ENCODE peak calls at places on chromosomes 2 and 18, in ten cellular contexts. F is RWPE1; D is germinal center; G is H9; T is NT2/D1; X is stimulated activated CD4-positive, alpha-beta T cell treated with anti-CD3 and anti-CD28 coated beads, Interleukin-15, amount 100 ng/mL, for 1 hour; I is activated CD4-positive, CD25-positive, alpha-beta regulatory T cell treated with anti-CD3 and anti-CD28 coated beads, Interleukin-2, amount 50 U/mL, for 16 hours; H is DMS 273 treated with DMSO at 0.1 percent for 48 hours; A is hepatic stellate cell; W is stomach. L is an unnamed sample.

GRCh38 chr2:19216676-19217075 is 141.7 kb downstream of the OSR1 start:
- DNase-seq in F (no peak), D (no peak), G (no peak), T (no peak), X (no peak), I (no peak), H (peak), A (no peak), W (no peak), L (no peak)

GRCh38 chr18:80112623-80113248 is 3.7 kb downstream of the ADNP2 start:
- DNase-seq in F (no peak), D (no peak), G (no peak), T (no peak), X (no peak), I (no peak), H (no peak), A (no peak), W (no peak), L (no peak)

GRCh38 chr2:17162721-17163120 is 355.5 kb downstream of the RAD51AP2 start:
- DNase-seq in F (no peak), D (no peak), G (no peak), T (no peak), X (no peak), I (no peak), H (no peak), A (no peak), W (no peak), L (no peak)

GRCh38 chr18:63192171-63192884 is 127.2 kb downstream of the BCL2 start:
- DNase-seq in F (no peak), D (no peak), G (no peak), T (no peak), X (no peak), I (no peak), H (no peak), A (no peak), W (no peak), L (no peak)

GRCh38 chr2:177078416-177078815 is 134.2 kb upstream of the HNRNPA3 start:
- DNase-seq in F (peak), D (no peak), G (no peak), T (no peak), X (no peak), I (no peak), H (no peak), A (no peak), W (peak), L (no peak)

GRCh38 chr18:40012931-40013609 is 1942.0 kb upstream of the PIK3C3 start:
- DNase-seq in F (no peak), D (no peak), G (no peak), T (no peak), X (no peak), I (no peak), H (no peak), A (no peak), W (no peak), L (no peak)

GRCh38 chr2:219298759-219299371 is 10.3 kb downstream of the PTPRN start:
- DNase-seq in F (peak), D (peak), G (peak), T (peak), X (peak), I (peak), H (peak), A (peak), W (peak), L (peak)

GRCh38 chr2:177754476-177754873 is 318.1 kb downstream of the PDE11A start:
- DNase-seq in F (no peak), D (no peak), G (no peak), T (no peak), X (no peak), I (no peak), H (no peak), A (no peak), W (no peak), L (no peak)

GRCh38 chr2:9103663-9104277 is 100.3 kb upstream of the MBOAT2 start:
- DNase-seq in F (peak), D (no peak), G (no peak), T (no peak), X (no peak), I (no peak), H (no peak), A (no peak), W (no peak), L (no peak)

GRCh38 chr2:7707723-7708122 is 790.5 kb downstream of the RNF144A start:
- DNase-seq in F (peak), D (no peak), G (no peak), T (no peak), X (no peak), I (no peak), H (no peak), A (no peak), W (no peak), L (no peak)

GRCh38 chr2:204635478-204635877 is 90.2 kb downstream of the PARD3B start:
- DNase-seq in F (no peak), D (no peak), G (no peak), T (no peak), X (no peak), I (no peak), H (no peak), A (no peak), W (no peak), L (no peak)

GRCh38 chr2:240981871-240982800 is 16.3 kb upstream of the SNED1 start:
- DNase-seq in F (no peak), D (no peak), G (no peak), T (no peak), X (no peak), I (no peak), H (no peak), A (no peak), W (no peak), L (no peak)

GRCh38 chr2:118300807-118301206 is 212.5 kb downstream of the INSIG2 start:
- DNase-seq in F (no peak), D (no peak), G (no peak), T (no peak), X (no peak), I (no peak), H (no peak), A (no peak), W (no peak), L (no peak)

GRCh38 chr2:191158751-191159150 is 8.0 kb upstream of the STAT4 start:
- DNase-seq in F (no peak), D (no peak), G (no peak), T (no peak), X (no peak), I (no peak), H (no peak), A (no peak), W (no peak), L (no peak)

GRCh38 chr18:56973487-56973886 is 173.4 kb upstream of the BOD1L2 start:
- DNase-seq in F (no peak), D (no peak), G (no peak), T (no peak), X (no peak), I (no peak), H (no peak), A (no peak), W (no peak), L (no peak)

GRCh38 chr2:164335128-164335527 is 286.2 kb downstream of the GRB14 start:
- DNase-seq in F (no peak), D (no peak), G (no peak), T (peak), X (no peak), I (no peak), H (no peak), A (no peak), W (no peak), L (no peak)

GRCh38 chr2:234377761-234378341 is 119.0 kb downstream of the ARL4C start:
- DNase-seq in F (no peak), D (no peak), G (no peak), T (no peak), X (no peak), I (no peak), H (peak), A (peak), W (no peak), L (no peak)

GRCh38 chr2:167355796-167356195 is 467.5 kb downstream of the XIRP2 start:
- DNase-seq in F (no peak), D (no peak), G (no peak), T (no peak), X (no peak), I (no peak), H (no peak), A (no peak), W (no peak), L (no peak)

GRCh38 chr2:177153805-177154204 is 58.8 kb upstream of the HNRNPA3 start:
- DNase-seq in F (no peak), D (no peak), G (no peak), T (no peak), X (no peak), I (no peak), H (no peak), A (no peak), W (no peak), L (no peak)

GRCh38 chr2:62084823-62085222 is 111.1 kb upstream of the B3GNT2 start:
- DNase-seq in F (no peak), D (no peak), G (no peak), T (no peak), X (no peak), I (no peak), H (no peak), A (no peak), W (no peak), L (no peak)

GRCh38 chr18:8516391-8517250 is 92.6 kb upstream of the RAB12 start:
- DNase-seq in F (peak), D (no peak), G (no peak), T (no peak), X (no peak), I (no peak), H (no peak), A (no peak), W (no peak), L (no peak)

GRCh38 chr2:68216454-68217310 is 35.6 kb downstream of the PPP3R1 start:
- DNase-seq in F (no peak), D (no peak), G (no peak), T (no peak), X (no peak), I (no peak), H (no peak), A (no peak), W (no peak), L (no peak)

GRCh38 chr18:3451989-3452749 is 2.2 kb downstream of the TGIF1 start:
- DNase-seq in F (no peak), D (peak), G (no peak), T (no peak), X (no peak), I (no peak), H (no peak), A (no peak), W (peak), L (peak)

GRCh38 chr18:5058768-5059539 is 138.1 kb downstream of the AKAIN1 start:
- DNase-seq in F (no peak), D (no peak), G (no peak), T (no peak), X (no peak), I (no peak), H (peak), A (no peak), W (no peak), L (no peak)

GRCh38 chr18:57748770-57749603 is 54.1 kb downstream of the ATP8B1 start:
- DNase-seq in F (peak), D (peak), G (no peak), T (no peak), X (no peak), I (no peak), H (peak), A (no peak), W (peak), L (no peak)

GRCh38 chr2:127422631-127423475 is 4.6 kb downstream of the PROC start:
- DNase-seq in F (no peak), D (peak), G (peak), T (peak), X (no peak), I (no peak), H (no peak), A (no peak), W (peak), L (peak)

GRCh38 chr18:63158676-63159291 is 160.8 kb downstream of the BCL2 start:
- DNase-seq in F (no peak), D (no peak), G (no peak), T (no peak), X (peak), I (no peak), H (no peak), A (no peak), W (no peak), L (no peak)

GRCh38 chr18:59669872-59670657 is 27.2 kb downstream of the CCBE1 start:
- DNase-seq in F (no peak), D (no peak), G (no peak), T (no peak), X (no peak), I (no peak), H (no peak), A (no peak), W (no peak), L (no peak)

GRCh38 chr2:237669628-237670351 is 42.4 kb downstream of the LRRFIP1 start:
- DNase-seq in F (no peak), D (peak), G (no peak), T (no peak), X (no peak), I (no peak), H (no peak), A (peak), W (no peak), L (no peak)

GRCh38 chr18:70188113-70188512 is 17.4 kb downstream of the RTTN start:
- DNase-seq in F (no peak), D (no peak), G (no peak), T (no peak), X (no peak), I (no peak), H (no peak), A (no peak), W (no peak), L (no peak)

GRCh38 chr2:107737764-107738163 is 88.9 kb upstream of the RGPD4 start:
- DNase-seq in F (no peak), D (no peak), G (no peak), T (no peak), X (no peak), I (no peak), H (no peak), A (no peak), W (no peak), L (no peak)